ENCODE peak calls at places on chromosome 10, in nine cellular contexts. M is AG09309, G is SK-N-SH, H is fibroblast of mammary gland, C is OCI-LY7, I is endodermal cell, S is A549, D is uterus, Q is NB4. F is an unnamed sample.
A peak's percentile ranks its signal among the peaks of the same experiment; 100 is the strongest.

GRCh38 chr10:116099031-116099430 is 174.0 kb downstream of the GFRA1 start:
- DNase-seq in M (peak; percentile 10), G (no peak), H (no peak), C (no peak), I (no peak), S (no peak), D (no peak), Q (no peak), F (peak; percentile 16)

GRCh38 chr10:47336387-47337134 is 11.6 kb upstream of the RBP3 start:
- DNase-seq in M (no peak), G (no peak), H (no peak), C (no peak), I (no peak), S (no peak), D (no peak), Q (no peak), F (peak; percentile 67)

GRCh38 chr10:58477902-58478301 is 34.8 kb upstream of the BICC1 start:
- DNase-seq in M (no peak), G (no peak), H (no peak), C (no peak), I (no peak), S (no peak), D (no peak), Q (no peak), F (no peak)

GRCh38 chr10:79937661-79938226 is 11.2 kb downstream of the SFTPD start:
- DNase-seq in M (no peak), G (no peak), H (no peak), C (no peak), I (peak; percentile 22), S (no peak), D (no peak), Q (no peak), F (no peak)

GRCh38 chr10:127345231-127345965 is 149.0 kb upstream of the INSYN2A start:
- DNase-seq in M (no peak), G (no peak), H (no peak), C (no peak), I (no peak), S (no peak), D (no peak), Q (no peak), F (no peak)

GRCh38 chr10:14560794-14561765 is 213.6 kb downstream of the FAM107B start:
- DNase-seq in M (no peak), G (no peak), H (no peak), C (no peak), I (no peak), S (no peak), D (no peak), Q (peak; percentile 55), F (no peak)

GRCh38 chr10:65110029-65110428 is 1588.8 kb downstream of the REEP3 start:
- DNase-seq in M (no peak), G (no peak), H (no peak), C (no peak), I (no peak), S (no peak), D (no peak), Q (no peak), F (no peak)

GRCh38 chr10:110803830-110804338 is 67.8 kb upstream of the PDCD4 start:
- DNase-seq in M (no peak), G (peak; percentile 72), H (peak; percentile 61), C (peak; percentile 74), I (peak; percentile 84), S (peak; percentile 50), D (peak; percentile 65), Q (peak; percentile 65), F (peak; percentile 34)

GRCh38 chr10:107540981-107541380 is 376.5 kb upstream of the SORCS1 start:
- DNase-seq in M (no peak), G (no peak), H (no peak), C (no peak), I (no peak), S (no peak), D (no peak), Q (no peak), F (no peak)

GRCh38 chr10:85741626-85742300 is 624.8 kb downstream of the GRID1 start:
- DNase-seq in M (no peak), G (no peak), H (no peak), C (no peak), I (no peak), S (no peak), D (no peak), Q (no peak), F (no peak)

GRCh38 chr10:68619595-68619994 is 59.5 kb downstream of the TET1 start:
- DNase-seq in M (no peak), G (no peak), H (no peak), C (no peak), I (no peak), S (no peak), D (no peak), Q (no peak), F (no peak)

GRCh38 chr10:44386546-44387052 is 1.7 kb upstream of the CXCL12 start:
- DNase-seq in M (no peak), G (peak; percentile 95), H (peak; percentile 52), C (peak; percentile 13), I (peak; percentile 91), S (peak; percentile 48), D (peak; percentile 78), Q (peak; percentile 63), F (peak; percentile 52)

GRCh38 chr10:86346794-86347665 is 19.6 kb downstream of the GRID1 start:
- DNase-seq in M (no peak), G (no peak), H (no peak), C (no peak), I (no peak), S (no peak), D (no peak), Q (no peak), F (no peak)

GRCh38 chr10:11003739-11004515 is 13.7 kb upstream of the CELF2 start:
- DNase-seq in M (no peak), G (no peak), H (peak; percentile 66), C (no peak), I (no peak), S (no peak), D (no peak), Q (no peak), F (no peak)

GRCh38 chr10:125201108-125201524 is 40.8 kb upstream of the CTBP2 start:
- DNase-seq in M (no peak), G (no peak), H (peak; percentile 33), C (no peak), I (peak; percentile 46), S (peak; percentile 19), D (no peak), Q (peak; percentile 23), F (peak; percentile 57)

GRCh38 chr10:95445837-95446347 is 115.3 kb downstream of the SORBS1 start:
- DNase-seq in M (peak; percentile 45), G (peak; percentile 67), H (peak; percentile 83), C (peak; percentile 58), I (peak; percentile 88), S (peak; percentile 81), D (peak; percentile 38), Q (peak; percentile 68), F (peak; percentile 77)

GRCh38 chr10:77456414-77456813 is 181.2 kb downstream of the KCNMA1 start:
- DNase-seq in M (no peak), G (peak; percentile 49), H (no peak), C (no peak), I (no peak), S (no peak), D (no peak), Q (no peak), F (no peak)

GRCh38 chr10:15325243-15326002 is 45.7 kb downstream of the FAM171A1 start:
- DNase-seq in M (no peak), G (no peak), H (peak; percentile 94), C (no peak), I (no peak), S (peak; percentile 40), D (peak; percentile 20), Q (peak; percentile 4), F (peak; percentile 75)

DNA sequence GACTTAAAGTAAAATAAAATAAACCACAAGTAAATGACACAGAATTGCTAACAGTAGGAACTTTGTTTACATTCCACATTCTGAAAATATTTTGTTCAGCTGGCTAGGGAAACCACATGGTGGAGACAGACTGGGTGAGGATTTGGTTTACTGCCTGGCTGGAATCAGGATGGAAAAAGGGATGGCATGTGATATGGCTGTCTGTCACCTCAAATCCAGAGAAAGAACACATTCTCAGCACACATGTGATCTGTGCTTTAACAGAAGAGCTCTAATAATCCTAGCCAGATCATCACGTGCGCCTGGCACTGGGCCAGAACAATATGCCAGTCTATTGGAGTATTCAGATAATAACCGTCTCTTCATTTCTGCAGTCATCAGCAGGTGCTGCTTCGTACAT is 90.9 kb upstream of the PIP4K2A start:
- DNase-seq in M (no peak), G (peak; percentile 35), H (peak; percentile 48), C (no peak), I (no peak), S (no peak), D (no peak), Q (no peak), F (peak; percentile 54)
- TF ChIP-seq CTCF in M (peak; percentile 18), G (peak; percentile 23), H (no peak), C (no peak), I (no peak), S (no peak), D (no peak), Q (no peak), F (peak; percentile 24)

DNA sequence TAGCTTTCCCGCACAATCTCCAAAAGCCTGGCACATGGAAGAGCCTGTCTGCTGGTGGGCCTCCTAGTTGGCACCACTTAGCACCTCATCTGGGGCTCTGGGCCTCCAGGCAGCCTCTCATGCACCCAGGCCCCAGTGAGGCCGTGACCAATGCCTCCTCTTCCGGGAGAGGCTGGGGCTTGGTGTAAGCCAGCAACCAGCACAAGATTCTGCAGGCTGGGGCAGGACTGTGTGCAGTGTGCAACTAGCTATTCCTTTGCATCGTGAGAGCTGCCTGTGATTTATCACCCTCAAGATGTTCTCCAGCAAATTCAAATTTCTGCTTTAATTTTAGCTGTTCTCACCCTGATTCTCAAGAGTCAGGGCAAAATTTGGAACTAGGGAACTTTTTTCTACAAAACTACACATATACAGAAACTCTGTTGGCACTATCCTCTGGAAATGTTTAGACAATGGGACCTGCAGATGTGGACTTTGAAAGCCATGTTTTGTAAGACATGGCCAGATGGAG is 603.7 kb upstream of the MKI67 start:
- DNase-seq in M (no peak), G (no peak), H (no peak), C (no peak), I (no peak), S (no peak), D (no peak), Q (no peak), F (no peak)
- H3K4me3 ChIP-seq in M (no peak overlapping the region), G (no peak overlapping the region), H (no peak overlapping the region), C (no peak overlapping the region), I (no peak overlapping the region), S (no peak overlapping the region), D (no peak overlapping the region), Q (no peak overlapping the region), F (no peak overlapping the region)

DNA sequence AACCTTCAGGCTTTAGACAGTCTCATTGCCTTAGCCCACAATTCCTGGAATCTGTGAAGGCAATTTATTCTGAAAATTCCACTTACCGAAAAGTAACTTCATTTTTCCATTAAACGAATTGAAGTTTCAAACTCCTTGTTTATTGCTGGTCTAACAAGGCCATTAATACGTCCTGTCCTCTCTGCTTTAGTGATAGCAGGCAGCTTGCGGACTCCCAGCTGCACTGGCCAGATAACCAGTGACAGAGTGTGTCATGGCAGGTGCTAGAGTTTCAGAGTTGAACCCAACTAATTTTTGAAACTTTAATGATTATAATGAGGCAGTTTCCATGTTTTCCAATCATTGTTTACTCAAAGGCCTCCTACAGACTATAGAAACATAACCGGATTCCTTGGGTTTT is 31.1 kb downstream of the LOXL4 start:
- DNase-seq in M (no peak), G (no peak), H (no peak), C (no peak), I (no peak), S (no peak), D (no peak), Q (no peak), F (no peak)
- TF ChIP-seq CTCF in M (no peak), G (no peak), H (no peak), C (no peak), I (no peak), S (no peak), D (no peak), Q (no peak), F (no peak)

GRCh38 chr10:12783326-12783725 is 218.2 kb downstream of the CCDC3 start:
- DNase-seq in M (no peak), G (no peak), H (no peak), C (no peak), I (no peak), S (no peak), D (peak; percentile 26), Q (no peak), F (no peak)
- H3K4me3 ChIP-seq in M (no peak overlapping the region), G (no peak overlapping the region), H (no peak overlapping the region), C (no peak overlapping the region), I (no peak overlapping the region), S (no peak overlapping the region), D (no peak overlapping the region), Q (no peak overlapping the region), F (no peak overlapping the region)